ENCODE peak calls at places on chromosomes 5 and 9, in six cellular contexts. M is mammary epithelial cell; Y is CD8-positive, alpha-beta T cell; Z is AG10803; U is fibroblast of lung; G is stomach. I is an unnamed sample.

GRCh38 chr9:114210691-114211276 is 55.4 kb downstream of the COL27A1 start:
- DNase-seq in M (no peak), U (no peak), Z (no peak), G (no peak), Y (no peak), I (no peak)

GRCh38 chr5:154072782-154073171 is 34.0 kb downstream of the MFAP3 start:
- DNase-seq in U (no peak), Y (no peak), Z (no peak), M (no peak), G (peak), I (no peak)

GRCh38 chr5:54021413-54022155 is 288.8 kb downstream of the ARL15 start:
- DNase-seq in U (peak), G (no peak), M (peak), Y (no peak), Z (peak), I (no peak)

GRCh38 chr5:167759411-167759821 is 532.0 kb upstream of the WWC1 start:
- DNase-seq in Z (peak), M (peak), Y (no peak), G (no peak), U (no peak), I (no peak)

GRCh38 chr5:148125641-148126040 is 42.7 kb upstream of the SPINK14 start:
- DNase-seq in M (peak), Y (no peak), G (no peak), Z (no peak), U (peak), I (no peak)

GRCh38 chr9:126959326-126959725 is 44.7 kb downstream of the RALGPS1 start:
- DNase-seq in Z (no peak), Y (no peak), M (no peak), U (no peak), G (no peak), I (no peak)

GRCh38 chr5:169242175-169242848 is 58.6 kb downstream of the SLIT3 start:
- DNase-seq in Y (no peak), Z (no peak), U (no peak), M (no peak), G (no peak), I (no peak)

GRCh38 chr9:70382709-70383605 is 31.5 kb downstream of the KLF9 start:
- DNase-seq in Z (no peak), Y (no peak), G (no peak), M (no peak), U (no peak), I (no peak)

GRCh38 chr9:129102791-129103594 is 7.6 kb downstream of the CRAT start:
- DNase-seq in M (peak), Y (no peak), Z (peak), G (peak), U (peak), I (no peak)

GRCh38 chr9:97688654-97689053 is 8.5 kb downstream of the XPA start:
- DNase-seq in M (no peak), G (no peak), U (no peak), Z (no peak), Y (no peak), I (no peak)

GRCh38 chr5:133818031-133818431 is 150.4 kb downstream of the C5orf15 start:
- DNase-seq in M (peak), Y (no peak), G (peak), U (no peak), Z (peak), I (no peak)

GRCh38 chr9:94554439-94555331 is at the start of gene PCAT7:
- DNase-seq in Z (peak), U (peak), G (peak), M (no peak), Y (no peak), I (peak)

GRCh38 chr5:133533541-133533940 is 78.8 kb downstream of the FSTL4 start:
- DNase-seq in U (no peak), G (no peak), Z (no peak), Y (no peak), M (no peak), I (no peak)

GRCh38 chr5:131416729-131417128 is 152.9 kb downstream of the CDC42SE2 start:
- DNase-seq in U (no peak), G (no peak), M (no peak), Z (no peak), Y (no peak), I (no peak)

GRCh38 chr9:134575817-134576176 is 65.8 kb upstream of the COL5A1 start:
- DNase-seq in M (no peak), G (no peak), Y (no peak), Z (no peak), U (no peak), I (peak)

GRCh38 chr5:140113699-140114263 is at the start of gene PURA:
- DNase-seq in U (peak), G (peak), Y (peak), Z (peak), M (peak), I (peak)

GRCh38 chr5:179194201-179194910 is 134.2 kb downstream of the ZNF354C start:
- DNase-seq in Y (no peak), M (no peak), U (no peak), Z (no peak), G (no peak), I (no peak)

GRCh38 chr5:179373961-179374505 is 28.8 kb upstream of the ADAMTS2 start:
- DNase-seq in Y (no peak), M (no peak), Z (no peak), G (no peak), U (no peak), I (no peak)

GRCh38 chr9:87657190-87657589 is 68.7 kb upstream of the CTSL start:
- DNase-seq in Y (no peak), M (no peak), Z (no peak), G (no peak), U (no peak), I (no peak)

GRCh38 chr5:43190755-43191603 is 1.0 kb upstream of the NIM1K start:
- DNase-seq in U (peak), G (no peak), Z (peak), Y (no peak), M (no peak), I (no peak)

GRCh38 chr9:70532753-70533152 is 118.3 kb upstream of the KLF9 start:
- DNase-seq in U (no peak), M (no peak), Z (no peak), Y (no peak), G (no peak), I (no peak)

GRCh38 chr9:134558124-134558805 is 83.3 kb upstream of the COL5A1 start:
- DNase-seq in Z (no peak), G (no peak), M (no peak), Y (no peak), U (no peak), I (no peak)

GRCh38 chr9:72665421-72665820 is 144.0 kb downstream of the TMC1 start:
- DNase-seq in Y (no peak), M (peak), Z (peak), U (no peak), G (no peak), I (no peak)

GRCh38 chr9:38284039-38284767 is 108.3 kb upstream of the ALDH1B1 start:
- DNase-seq in M (no peak), Z (no peak), U (no peak), Y (no peak), G (no peak), I (peak)

GRCh38 chr5:14872070-14872989 is 752 bp upstream of the ANKH start:
- DNase-seq in Z (peak), Y (peak), M (no peak), G (peak), U (peak), I (peak)

GRCh38 chr9:121135642-121136041 is 60.9 kb downstream of the CNTRL start:
- DNase-seq in U (no peak), M (no peak), Y (no peak), Z (no peak), G (no peak), I (no peak)

GRCh38 chr9:77014597-77015263 is 4.7 kb upstream of the FOXB2 start:
- DNase-seq in U (no peak), M (no peak), Z (no peak), G (no peak), Y (no peak), I (peak)

GRCh38 chr9:126166291-126166690 is 160.3 kb upstream of the MVB12B start:
- DNase-seq in Z (no peak), M (no peak), U (no peak), Y (no peak), G (peak), I (peak)

GRCh38 chr9:90476058-90476457 is 166.6 kb downstream of the DIRAS2 start:
- DNase-seq in Y (no peak), G (no peak), Z (no peak), M (no peak), U (no peak), I (no peak)

GRCh38 chr5:19229210-19229835 is 758.7 kb downstream of the CDH18 start:
- DNase-seq in M (no peak), Y (no peak), Z (no peak), G (no peak), U (no peak), I (no peak)

GRCh38 chr5:131899686-131900085 is 45.8 kb downstream of the MEIKIN start:
- DNase-seq in Z (no peak), U (peak), G (no peak), M (no peak), Y (no peak), I (no peak)

GRCh38 chr9:90801507-90802289 is at the start of gene SYK:
- DNase-seq in Y (no peak), U (no peak), G (peak), M (peak), Z (no peak), I (no peak)

GRCh38 chr9:109035684-109036423 is 22.6 kb upstream of the CTNNAL1 start:
- DNase-seq in U (peak), M (peak), Z (peak), Y (no peak), G (peak), I (no peak)

GRCh38 chr5:7787770-7788169 is 63.2 kb downstream of the CFAP90 start:
- DNase-seq in U (no peak), Z (no peak), M (no peak), G (no peak), Y (no peak), I (no peak)

GRCh38 chr5:28254846-28255245 is 1216.5 kb upstream of the CDH9 start:
- DNase-seq in M (no peak), Y (no peak), G (no peak), Z (no peak), U (peak), I (no peak)

GRCh38 chr9:90140131-90140818 is 502.3 kb downstream of the DIRAS2 start:
- DNase-seq in M (no peak), Z (no peak), G (no peak), U (no peak), Y (no peak), I (no peak)

GRCh38 chr5:9094582-9094981 is 451.3 kb downstream of the SEMA5A start:
- DNase-seq in Y (no peak), G (no peak), M (no peak), Z (peak), U (no peak), I (no peak)

GRCh38 chr5:150658121-150658520 is 2.9 kb upstream of the MYOZ3 start:
- DNase-seq in Y (no peak), M (no peak), U (no peak), G (no peak), Z (no peak), I (no peak)

DNA sequence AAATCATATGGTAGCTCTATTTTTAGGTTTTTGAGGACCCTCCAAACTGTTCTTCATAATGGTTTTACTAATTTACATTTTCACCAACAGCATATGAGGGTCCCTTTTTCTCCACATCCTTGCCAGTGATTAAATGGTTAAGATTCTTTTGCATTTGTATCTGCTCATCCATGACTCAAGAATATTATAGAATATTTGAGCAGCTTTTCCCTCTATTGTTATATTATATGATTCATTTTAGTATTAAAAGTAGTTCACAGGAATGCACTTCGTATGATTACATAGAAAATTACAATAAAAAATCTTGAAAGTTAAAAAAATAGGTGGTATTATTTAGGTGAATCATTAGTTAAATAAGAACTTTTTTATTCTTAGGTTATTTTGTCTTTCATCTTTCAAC is 140.7 kb downstream of the WDR70 start:
- DNase-seq in U (no peak), G (no peak), M (no peak), Y (no peak), Z (no peak), I (no peak)
- TF ChIP-seq CTCF in U (no peak), G (no peak), M (no peak), Y (no peak), Z (no peak), I (no peak)

GRCh38 chr5:143862260-143862659 is 50.3 kb downstream of the HMHB1 start:
- DNase-seq in Z (no peak), U (no peak), M (no peak), G (no peak), Y (no peak), I (no peak)

GRCh38 chr5:143865421-143865820 is 53.5 kb downstream of the HMHB1 start:
- DNase-seq in M (no peak), G (no peak), U (no peak), Z (no peak), Y (no peak), I (no peak)

GRCh38 chr5:143860211-143860610 is 48.2 kb downstream of the HMHB1 start:
- DNase-seq in Y (no peak), G (no peak), Z (no peak), M (no peak), U (no peak), I (no peak)
- TF ChIP-seq CTCF in Y (no peak), G (no peak), Z (no peak), M (peak), U (no peak), I (no peak)

DNA sequence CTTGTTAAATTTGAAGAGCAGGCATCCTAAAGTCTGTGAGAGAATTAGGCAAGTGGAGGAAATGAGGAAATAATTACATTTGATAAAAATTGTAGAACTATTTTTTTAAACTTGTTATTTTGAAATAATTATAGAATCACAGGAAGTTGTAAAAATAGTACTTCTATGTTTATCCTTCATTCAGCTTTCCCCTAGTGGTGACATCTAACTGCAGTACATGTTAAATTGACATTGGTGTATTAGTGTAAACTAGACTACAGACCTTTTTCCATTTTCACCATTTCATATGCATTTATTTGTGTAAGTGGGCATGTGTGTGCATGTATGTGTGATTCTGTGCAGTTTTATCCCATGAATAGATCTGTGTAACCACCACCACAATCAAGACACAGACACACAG is 51.6 kb downstream of the F2RL2 start:
- DNase-seq in Y (no peak), M (no peak), G (no peak), Z (no peak), U (no peak), I (no peak)
- TF ChIP-seq CTCF in Y (no peak), M (no peak), G (no peak), Z (no peak), U (no peak), I (peak)

GRCh38 chr5:38285226-38285625 is 26.9 kb downstream of the EGFLAM start:
- DNase-seq in Z (no peak), Y (no peak), M (no peak), G (no peak), U (no peak), I (no peak)

GRCh38 chr5:38286038-38286437 is 27.7 kb downstream of the EGFLAM start:
- DNase-seq in U (no peak), G (no peak), M (no peak), Z (no peak), Y (no peak), I (no peak)

GRCh38 chr5:38287124-38287523 is 28.8 kb downstream of the EGFLAM start:
- DNase-seq in Z (no peak), G (no peak), Y (no peak), U (no peak), M (no peak), I (no peak)

GRCh38 chr5:38289457-38289856 is 31.1 kb downstream of the EGFLAM start:
- DNase-seq in Z (no peak), M (no peak), Y (no peak), U (no peak), G (no peak), I (no peak)

GRCh38 chr5:38284378-38284777 is 26.0 kb downstream of the EGFLAM start:
- DNase-seq in G (no peak), Z (no peak), Y (no peak), M (no peak), U (no peak), I (no peak)
- TF ChIP-seq CTCF in G (no peak), Z (no peak), Y (no peak), M (no peak), U (no peak), I (no peak)

GRCh38 chr9:32142074-32142473 is 242.4 kb upstream of the ACO1 start:
- DNase-seq in M (no peak), Z (no peak), G (no peak), U (no peak), Y (no peak), I (no peak)

GRCh38 chr9:32136700-32137339 is 247.6 kb upstream of the ACO1 start:
- DNase-seq in G (no peak), Z (no peak), M (peak), U (no peak), Y (no peak), I (no peak)
- TF ChIP-seq CTCF in G (no peak), Z (no peak), M (peak), U (no peak), Y (no peak), I (no peak)

DNA sequence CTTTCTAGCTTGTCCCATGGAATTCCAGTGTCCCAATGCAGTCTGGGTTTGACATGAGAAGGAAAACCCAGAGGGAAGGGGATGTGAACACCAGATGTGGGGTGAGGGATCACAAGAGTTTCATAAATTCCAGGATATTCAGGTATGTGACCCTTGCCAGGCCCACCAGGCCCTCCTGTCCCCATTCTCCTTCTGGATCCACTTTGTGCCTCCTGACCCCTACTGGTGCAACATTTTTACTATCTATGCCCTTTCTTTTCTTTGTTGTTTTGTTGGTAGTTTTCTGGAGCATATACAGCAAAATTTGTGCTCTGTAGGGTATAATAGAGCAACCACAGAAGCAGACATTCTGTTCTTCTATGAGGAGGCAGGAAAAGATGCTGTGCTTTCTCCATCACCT is 597.0 kb upstream of the GRAMD2B start:
- DNase-seq in Z (no peak), U (no peak), G (no peak), Y (no peak), M (no peak), I (no peak)
- TF ChIP-seq CTCF in Z (no peak), U (no peak), G (no peak), Y (no peak), M (no peak), I (no peak)

DNA sequence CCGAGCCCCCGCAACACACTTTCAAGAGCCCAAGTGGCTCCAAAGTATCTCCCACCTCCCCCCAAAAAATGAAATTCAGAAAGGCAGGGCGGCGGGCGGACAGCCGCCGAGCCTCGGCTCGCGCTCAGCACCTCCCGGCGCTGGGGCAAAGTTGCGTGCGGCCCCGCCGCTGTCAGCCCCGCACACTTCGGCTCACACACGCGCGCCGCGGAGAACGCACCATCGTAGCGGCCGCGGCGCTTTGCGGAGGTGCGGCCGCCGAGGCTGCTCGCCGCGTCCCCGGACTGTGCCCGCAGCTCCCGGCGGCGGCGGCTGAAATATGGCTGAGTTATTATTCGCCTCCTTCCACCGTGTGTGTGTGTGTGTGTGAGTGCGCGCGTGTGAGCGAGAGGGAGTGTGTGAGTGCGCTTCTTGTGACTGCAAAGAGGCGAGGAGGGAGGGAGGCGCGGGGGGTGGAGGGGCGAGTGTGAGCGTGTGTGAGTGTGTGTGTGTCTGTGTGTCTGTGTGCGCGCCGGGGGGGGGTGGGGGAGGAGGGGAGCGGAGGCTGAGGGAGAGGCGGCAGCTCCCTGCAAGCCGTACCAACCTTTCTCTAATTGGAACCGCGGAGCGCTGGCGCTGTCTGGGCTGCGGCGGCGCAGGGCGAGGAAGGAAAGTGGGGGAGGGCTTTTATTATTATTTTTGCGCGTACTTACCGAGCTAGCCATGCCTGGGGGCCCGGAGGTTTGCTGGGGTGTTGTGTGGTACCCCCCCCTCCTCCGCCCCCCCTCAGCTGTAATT is 558 bp downstream of the MLLT3 start:
- DNase-seq in Y (peak), M (peak), Z (peak), U (peak), G (peak), I (no peak)
- TF ChIP-seq CTCF in Y (no peak), M (no peak), Z (no peak), U (no peak), G (no peak), I (no peak)

GRCh38 chr9:124840300-124840833 is 12.9 kb upstream of the WDR38 start:
- DNase-seq in U (no peak), G (no peak), M (no peak), Y (no peak), Z (no peak), I (no peak)
- TF ChIP-seq CTCF in U (no peak), G (no peak), M (peak), Y (no peak), Z (peak), I (peak)